ENCODE peak calls at places on chromosomes 12 and 14, in six cellular contexts. One of them, this sample, is unnamed.

GRCh38 chr12:32650508-32650907 is 28.6 kb upstream of the DNM1L start:
- DNase-seq in BJ: no peak
- DNase-seq in iPS DF 6.9: no peak
- DNase-seq in gastrocnemius medialis: no peak
- DNase-seq in cardiac fibroblast: peak; percentile 18
- DNase-seq in neuronal stem cell: no peak
- DNase-seq in this sample: no peak

GRCh38 chr14:30681752-30682355 is 59.7 kb downstream of the SCFD1 start:
- DNase-seq in cardiac fibroblast: peak; percentile 17
- DNase-seq in BJ: no peak
- DNase-seq in iPS DF 6.9: no peak
- DNase-seq in neuronal stem cell: no peak
- DNase-seq in gastrocnemius medialis: no peak
- DNase-seq in this sample: no peak

GRCh38 chr14:99748529-99748928 is 44.7 kb upstream of the EML1 start:
- DNase-seq in cardiac fibroblast: no peak
- DNase-seq in gastrocnemius medialis: no peak
- DNase-seq in iPS DF 6.9: no peak
- DNase-seq in neuronal stem cell: no peak
- DNase-seq in BJ: no peak
- DNase-seq in this sample: no peak

GRCh38 chr14:104232070-104232484 is 93.7 kb downstream of the KIF26A start:
- DNase-seq in cardiac fibroblast: no peak
- DNase-seq in gastrocnemius medialis: no peak
- DNase-seq in BJ: no peak
- DNase-seq in neuronal stem cell: no peak
- DNase-seq in iPS DF 6.9: no peak
- DNase-seq in this sample: no peak

GRCh38 chr12:88860846-88861245 is 280.6 kb upstream of the KITLG start:
- DNase-seq in iPS DF 6.9: no peak
- DNase-seq in BJ: no peak
- DNase-seq in neuronal stem cell: no peak
- DNase-seq in gastrocnemius medialis: no peak
- DNase-seq in cardiac fibroblast: no peak
- DNase-seq in this sample: no peak

GRCh38 chr12:21801522-21802288 is 27.2 kb upstream of the KCNJ8 start:
- DNase-seq in BJ: no peak
- DNase-seq in neuronal stem cell: no peak
- DNase-seq in gastrocnemius medialis: no peak
- DNase-seq in cardiac fibroblast: no peak
- DNase-seq in iPS DF 6.9: no peak
- DNase-seq in this sample: no peak

GRCh38 chr14:72781476-72782181 is 112.3 kb downstream of the DPF3 start:
- DNase-seq in cardiac fibroblast: peak; percentile 53
- DNase-seq in neuronal stem cell: no peak
- DNase-seq in BJ: no peak
- DNase-seq in iPS DF 6.9: no peak
- DNase-seq in gastrocnemius medialis: no peak
- DNase-seq in this sample: no peak

GRCh38 chr14:52299692-52300278 is 14.3 kb upstream of the PTGER2 start:
- DNase-seq in gastrocnemius medialis: no peak
- DNase-seq in iPS DF 6.9: peak; percentile 9
- DNase-seq in BJ: peak; percentile 10
- DNase-seq in cardiac fibroblast: peak; percentile 72
- DNase-seq in neuronal stem cell: no peak
- DNase-seq in this sample: no peak

GRCh38 chr14:95101736-95102677 is 55.3 kb downstream of the DICER1 start:
- DNase-seq in iPS DF 6.9: no peak
- DNase-seq in gastrocnemius medialis: no peak
- DNase-seq in BJ: no peak
- DNase-seq in neuronal stem cell: no peak
- DNase-seq in cardiac fibroblast: no peak
- DNase-seq in this sample: no peak

GRCh38 chr12:91870872-91871707 is 274.6 kb downstream of the BTG1 start:
- DNase-seq in gastrocnemius medialis: no peak
- DNase-seq in neuronal stem cell: no peak
- DNase-seq in iPS DF 6.9: no peak
- DNase-seq in BJ: no peak
- DNase-seq in cardiac fibroblast: no peak
- DNase-seq in this sample: no peak

GRCh38 chr14:53975444-53975843 is 18.8 kb upstream of the BMP4 start:
- DNase-seq in gastrocnemius medialis: no peak
- DNase-seq in cardiac fibroblast: no peak
- DNase-seq in neuronal stem cell: no peak
- DNase-seq in iPS DF 6.9: no peak
- DNase-seq in BJ: no peak
- DNase-seq in this sample: no peak

GRCh38 chr12:128661216-128661550 is 162.6 kb downstream of the SLC15A4 start:
- DNase-seq in gastrocnemius medialis: no peak
- DNase-seq in BJ: no peak
- DNase-seq in neuronal stem cell: no peak
- DNase-seq in cardiac fibroblast: no peak
- DNase-seq in iPS DF 6.9: no peak
- DNase-seq in this sample: no peak

GRCh38 chr12:75641031-75641780 is 129.8 kb upstream of the KRR1 start:
- DNase-seq in BJ: peak; percentile 42
- DNase-seq in iPS DF 6.9: no peak
- DNase-seq in cardiac fibroblast: peak; percentile 83
- DNase-seq in gastrocnemius medialis: no peak
- DNase-seq in neuronal stem cell: no peak
- DNase-seq in this sample: no peak

GRCh38 chr12:102629262-102629888 is 149.0 kb upstream of the IGF1 start:
- DNase-seq in BJ: no peak
- DNase-seq in iPS DF 6.9: no peak
- DNase-seq in gastrocnemius medialis: no peak
- DNase-seq in cardiac fibroblast: no peak
- DNase-seq in neuronal stem cell: no peak
- DNase-seq in this sample: no peak

GRCh38 chr12:14394317-14395058 is 29.0 kb downstream of the ATF7IP start:
- DNase-seq in iPS DF 6.9: peak; percentile 22
- DNase-seq in BJ: no peak
- DNase-seq in gastrocnemius medialis: no peak
- DNase-seq in cardiac fibroblast: peak; percentile 86
- DNase-seq in neuronal stem cell: peak; percentile 63
- DNase-seq in this sample: peak; percentile 16

GRCh38 chr14:30610719-30611388 is 11.3 kb upstream of the SCFD1 start:
- DNase-seq in gastrocnemius medialis: peak; percentile 15
- DNase-seq in neuronal stem cell: no peak
- DNase-seq in cardiac fibroblast: peak; percentile 86
- DNase-seq in iPS DF 6.9: no peak
- DNase-seq in BJ: no peak
- DNase-seq in this sample: peak; percentile 55

GRCh38 chr12:100127766-100128508 is 14.7 kb downstream of the BLTP3B start:
- DNase-seq in neuronal stem cell: no peak
- DNase-seq in iPS DF 6.9: no peak
- DNase-seq in gastrocnemius medialis: no peak
- DNase-seq in BJ: no peak
- DNase-seq in cardiac fibroblast: peak; percentile 76
- DNase-seq in this sample: no peak

GRCh38 chr14:24241829-24242443 is 487 bp downstream of the TINF2 start:
- DNase-seq in BJ: no peak
- DNase-seq in cardiac fibroblast: peak; percentile 94
- DNase-seq in iPS DF 6.9: peak; percentile 57
- DNase-seq in gastrocnemius medialis: peak; percentile 86
- DNase-seq in neuronal stem cell: no peak
- DNase-seq in this sample: peak; percentile 91

GRCh38 chr14:68941820-68942219 is 37.3 kb downstream of the ACTN1 start:
- DNase-seq in BJ: peak; percentile 84
- DNase-seq in iPS DF 6.9: peak; percentile 66
- DNase-seq in cardiac fibroblast: peak; percentile 91
- DNase-seq in neuronal stem cell: no peak
- DNase-seq in gastrocnemius medialis: no peak
- DNase-seq in this sample: peak; percentile 64

GRCh38 chr14:55448146-55448614 is 7.8 kb upstream of the TBPL2 start:
- DNase-seq in cardiac fibroblast: peak; percentile 93
- DNase-seq in iPS DF 6.9: no peak
- DNase-seq in BJ: peak; percentile 91
- DNase-seq in gastrocnemius medialis: no peak
- DNase-seq in neuronal stem cell: no peak
- DNase-seq in this sample: peak; percentile 87

DNA sequence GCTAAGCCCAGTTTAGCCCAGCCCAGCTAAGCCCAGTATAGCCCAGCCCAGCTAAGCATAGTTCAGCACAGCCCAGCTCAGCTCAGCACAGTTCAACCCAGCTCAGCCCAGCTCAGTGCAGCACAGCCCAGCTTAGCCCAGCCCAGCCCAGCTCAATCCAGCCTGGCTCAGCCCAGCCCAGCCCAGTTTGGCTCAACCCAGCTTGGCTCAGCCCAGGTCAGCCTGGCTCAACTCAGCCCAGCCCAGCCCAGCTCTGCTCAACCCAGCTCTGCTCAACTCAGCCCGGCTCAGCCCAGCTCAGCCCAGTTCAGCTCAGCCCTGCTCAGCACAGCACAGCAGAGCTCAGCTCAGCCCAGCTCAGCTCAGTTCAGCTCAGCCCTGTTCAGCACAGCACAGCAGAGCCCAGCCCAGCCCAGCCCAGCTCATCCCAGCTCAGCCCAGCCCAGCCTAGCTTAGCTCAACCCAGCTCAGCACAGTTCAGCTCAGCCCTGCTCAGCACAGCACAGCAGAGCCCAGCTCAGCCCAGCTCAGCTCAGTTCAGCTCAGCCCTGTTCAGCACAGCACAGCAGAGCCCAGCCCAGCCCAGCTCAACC is 330.9 kb downstream of the TMEM121 start:
- DNase-seq in neuronal stem cell: no peak
- DNase-seq in BJ: no peak
- DNase-seq in gastrocnemius medialis: no peak
- DNase-seq in cardiac fibroblast: no peak
- DNase-seq in iPS DF 6.9: no peak
- DNase-seq in this sample: no peak
- H3K4me3 ChIP-seq in neuronal stem cell: no peak overlapping the region
- H3K4me3 ChIP-seq in BJ: no peak overlapping the region
- H3K4me3 ChIP-seq in gastrocnemius medialis: no peak overlapping the region
- H3K4me3 ChIP-seq in cardiac fibroblast: no peak overlapping the region
- H3K4me3 ChIP-seq in iPS DF 6.9: no peak overlapping the region
- H3K4me3 ChIP-seq in this sample: no peak overlapping the region

DNA sequence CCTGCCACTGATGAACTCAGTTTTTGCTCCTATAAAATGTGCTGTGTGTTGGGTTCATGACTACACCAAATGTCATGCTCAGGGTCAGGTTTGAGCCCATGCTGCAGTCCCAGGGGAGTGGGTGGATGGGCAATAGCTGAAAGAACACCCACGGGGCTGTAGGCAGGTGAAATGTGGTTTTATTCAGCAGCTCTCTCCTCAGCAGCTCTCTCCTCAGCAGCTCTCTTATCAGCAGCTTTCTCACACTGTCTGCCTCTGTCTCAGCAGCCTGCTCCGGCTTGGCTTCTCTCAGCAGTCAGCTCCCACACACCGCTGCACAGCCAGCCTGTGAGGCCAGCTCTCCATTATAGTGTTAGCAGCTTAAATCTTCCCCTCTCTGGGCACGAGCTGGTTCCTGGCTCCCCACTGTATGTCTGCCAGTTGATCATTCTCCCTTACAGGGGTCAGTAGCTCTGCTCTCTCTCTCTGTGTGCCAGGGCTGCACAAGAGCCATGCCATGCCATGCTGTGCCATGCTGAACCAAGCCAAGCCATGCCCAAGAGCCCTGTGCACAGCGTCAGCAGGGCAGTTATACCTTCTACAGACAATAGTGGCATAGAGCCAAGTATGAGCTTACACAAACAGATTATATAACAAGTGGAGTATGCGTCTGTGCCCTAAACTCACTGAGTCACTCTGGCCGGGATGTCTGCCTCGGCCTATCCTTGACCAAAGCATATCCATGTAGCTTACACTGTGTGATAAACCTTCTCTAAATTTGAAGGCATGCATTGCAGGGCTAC is 303.3 kb upstream of the TMPO start:
- DNase-seq in cardiac fibroblast: peak; percentile 36
- DNase-seq in gastrocnemius medialis: no peak
- DNase-seq in neuronal stem cell: no peak
- DNase-seq in BJ: no peak
- DNase-seq in iPS DF 6.9: no peak
- DNase-seq in this sample: peak; percentile 87
- H3K4me3 ChIP-seq in cardiac fibroblast: no peak overlapping the region
- H3K4me3 ChIP-seq in gastrocnemius medialis: no peak overlapping the region
- H3K4me3 ChIP-seq in neuronal stem cell: no peak overlapping the region
- H3K4me3 ChIP-seq in BJ: no peak overlapping the region
- H3K4me3 ChIP-seq in iPS DF 6.9: no peak overlapping the region
- H3K4me3 ChIP-seq in this sample: no peak overlapping the region

GRCh38 chr12:132580701-132581292 is 29.6 kb downstream of the LRCOL1 start:
- DNase-seq in BJ: no peak
- DNase-seq in gastrocnemius medialis: no peak
- DNase-seq in iPS DF 6.9: no peak
- DNase-seq in neuronal stem cell: no peak
- DNase-seq in cardiac fibroblast: no peak
- DNase-seq in this sample: no peak

GRCh38 chr12:132583311-132583710 is 27.1 kb downstream of the LRCOL1 start:
- DNase-seq in gastrocnemius medialis: no peak
- DNase-seq in neuronal stem cell: no peak
- DNase-seq in BJ: no peak
- DNase-seq in iPS DF 6.9: no peak
- DNase-seq in cardiac fibroblast: no peak
- DNase-seq in this sample: no peak

GRCh38 chr12:132581348-132582057 is 28.9 kb downstream of the LRCOL1 start:
- DNase-seq in cardiac fibroblast: no peak
- DNase-seq in neuronal stem cell: no peak
- DNase-seq in iPS DF 6.9: no peak
- DNase-seq in BJ: no peak
- DNase-seq in gastrocnemius medialis: no peak
- DNase-seq in this sample: no peak

GRCh38 chr12:132582582-132583279 is 27.7 kb downstream of the LRCOL1 start:
- DNase-seq in BJ: no peak
- DNase-seq in cardiac fibroblast: no peak
- DNase-seq in iPS DF 6.9: no peak
- DNase-seq in neuronal stem cell: no peak
- DNase-seq in gastrocnemius medialis: no peak
- DNase-seq in this sample: no peak

GRCh38 chr12:132582058-132582420 is 28.3 kb downstream of the LRCOL1 start:
- DNase-seq in BJ: no peak
- DNase-seq in gastrocnemius medialis: no peak
- DNase-seq in iPS DF 6.9: no peak
- DNase-seq in neuronal stem cell: no peak
- DNase-seq in cardiac fibroblast: no peak
- DNase-seq in this sample: no peak
- H3K4me3 ChIP-seq in BJ: no peak overlapping the region
- H3K4me3 ChIP-seq in gastrocnemius medialis: peak overlapping the region; percentile 9
- H3K4me3 ChIP-seq in iPS DF 6.9: peak overlapping the region; percentile 21
- H3K4me3 ChIP-seq in neuronal stem cell: no peak overlapping the region
- H3K4me3 ChIP-seq in cardiac fibroblast: no peak overlapping the region
- H3K4me3 ChIP-seq in this sample: no peak overlapping the region

GRCh38 chr12:47214001-47214619 is 134.4 kb upstream of the AMIGO2 start:
- DNase-seq in neuronal stem cell: no peak
- DNase-seq in gastrocnemius medialis: no peak
- DNase-seq in iPS DF 6.9: no peak
- DNase-seq in BJ: no peak
- DNase-seq in cardiac fibroblast: no peak
- DNase-seq in this sample: no peak

GRCh38 chr12:47219243-47219642 is 139.5 kb upstream of the AMIGO2 start:
- DNase-seq in iPS DF 6.9: no peak
- DNase-seq in cardiac fibroblast: peak; percentile 49
- DNase-seq in gastrocnemius medialis: no peak
- DNase-seq in neuronal stem cell: no peak
- DNase-seq in BJ: no peak
- DNase-seq in this sample: no peak

GRCh38 chr12:47218191-47218654 is 138.5 kb upstream of the AMIGO2 start:
- DNase-seq in iPS DF 6.9: no peak
- DNase-seq in gastrocnemius medialis: no peak
- DNase-seq in neuronal stem cell: no peak
- DNase-seq in BJ: no peak
- DNase-seq in cardiac fibroblast: no peak
- DNase-seq in this sample: no peak

GRCh38 chr12:47214771-47215170 is 135.0 kb upstream of the AMIGO2 start:
- DNase-seq in gastrocnemius medialis: no peak
- DNase-seq in BJ: no peak
- DNase-seq in cardiac fibroblast: no peak
- DNase-seq in neuronal stem cell: no peak
- DNase-seq in iPS DF 6.9: no peak
- DNase-seq in this sample: no peak

GRCh38 chr12:47216150-47216677 is 136.5 kb upstream of the AMIGO2 start:
- DNase-seq in BJ: no peak
- DNase-seq in cardiac fibroblast: no peak
- DNase-seq in iPS DF 6.9: no peak
- DNase-seq in gastrocnemius medialis: peak; percentile 13
- DNase-seq in neuronal stem cell: no peak
- DNase-seq in this sample: no peak
- H3K4me3 ChIP-seq in BJ: no peak overlapping the region
- H3K4me3 ChIP-seq in cardiac fibroblast: no peak overlapping the region
- H3K4me3 ChIP-seq in iPS DF 6.9: no peak overlapping the region
- H3K4me3 ChIP-seq in gastrocnemius medialis: no peak overlapping the region
- H3K4me3 ChIP-seq in neuronal stem cell: no peak overlapping the region
- H3K4me3 ChIP-seq in this sample: no peak overlapping the region